ENCODE peak calls at places on chromosomes 16 and 17, in nine cellular contexts. Z is heart right ventricle, X is cardiac muscle cell, R is cardiac fibroblast, S is prostate gland, K is GM12865, L is lower leg skin, I is mammary epithelial cell, M is thoracic aorta. Y is an unnamed sample.

GRCh38 chr17:81295031-81295677 is at the start of gene SLC38A10:
- DNase-seq in Z (peak; percentile 94), X (peak; percentile 94), R (peak; percentile 82), S (peak; percentile 88), K (peak; percentile 92), L (peak; percentile 98), I (peak; percentile 83), M (peak; percentile 76), Y (peak; percentile 65)

GRCh38 chr17:78032166-78032565 is 73.7 kb downstream of the TNRC6C start:
- DNase-seq in Z (no peak), X (no peak), R (peak; percentile 57), S (no peak), K (no peak), L (no peak), I (no peak), M (no peak), Y (no peak)

GRCh38 chr16:50690177-50690576 is 3.2 kb upstream of the NOD2 start:
- DNase-seq in Z (no peak), X (no peak), R (no peak), S (no peak), K (peak; percentile 18), L (no peak), I (no peak), M (no peak), Y (no peak)

GRCh38 chr17:80002690-80003490 is 32.8 kb downstream of the TBC1D16 start:
- DNase-seq in Z (no peak), X (no peak), R (no peak), S (no peak), K (no peak), L (no peak), I (no peak), M (no peak), Y (no peak)

GRCh38 chr17:76138234-76138895 is 2.7 kb downstream of the FOXJ1 start:
- DNase-seq in Z (no peak), X (no peak), R (no peak), S (no peak), K (no peak), L (no peak), I (no peak), M (no peak), Y (no peak)

GRCh38 chr17:27545562-27546229 is 85.3 kb upstream of the LGALS9 start:
- DNase-seq in Z (no peak), X (no peak), R (no peak), S (no peak), K (no peak), L (no peak), I (no peak), M (no peak), Y (no peak)

GRCh38 chr16:51556694-51557327 is 405.7 kb upstream of the SALL1 start:
- DNase-seq in Z (no peak), X (no peak), R (peak; percentile 83), S (no peak), K (no peak), L (no peak), I (peak; percentile 93), M (no peak), Y (no peak)

GRCh38 chr17:50589112-50589712 is 28.7 kb downstream of the CACNA1G start:
- DNase-seq in Z (no peak), X (no peak), R (peak; percentile 25), S (peak; percentile 51), K (no peak), L (no peak), I (peak; percentile 12), M (no peak), Y (no peak)

GRCh38 chr17:31677036-31677435 is 182.0 kb downstream of the COPRS start:
- DNase-seq in Z (no peak), X (no peak), R (no peak), S (no peak), K (no peak), L (no peak), I (no peak), M (no peak), Y (no peak)

GRCh38 chr16:84741351-84741791 is 41.6 kb downstream of the USP10 start:
- DNase-seq in Z (no peak), X (no peak), R (peak; percentile 61), S (no peak), K (no peak), L (no peak), I (no peak), M (no peak), Y (no peak)

GRCh38 chr17:7022791-7023571 is at the start of gene BCL6B:
- DNase-seq in Z (peak; percentile 50), X (no peak), R (no peak), S (no peak), K (no peak), L (no peak), I (no peak), M (no peak), Y (no peak)
- TF ChIP-seq CTCF in Z (no peak), X (no peak), R (no peak), S (no peak), K (no peak), L (no peak), I (no peak), M (no peak), Y (no peak)

DNA sequence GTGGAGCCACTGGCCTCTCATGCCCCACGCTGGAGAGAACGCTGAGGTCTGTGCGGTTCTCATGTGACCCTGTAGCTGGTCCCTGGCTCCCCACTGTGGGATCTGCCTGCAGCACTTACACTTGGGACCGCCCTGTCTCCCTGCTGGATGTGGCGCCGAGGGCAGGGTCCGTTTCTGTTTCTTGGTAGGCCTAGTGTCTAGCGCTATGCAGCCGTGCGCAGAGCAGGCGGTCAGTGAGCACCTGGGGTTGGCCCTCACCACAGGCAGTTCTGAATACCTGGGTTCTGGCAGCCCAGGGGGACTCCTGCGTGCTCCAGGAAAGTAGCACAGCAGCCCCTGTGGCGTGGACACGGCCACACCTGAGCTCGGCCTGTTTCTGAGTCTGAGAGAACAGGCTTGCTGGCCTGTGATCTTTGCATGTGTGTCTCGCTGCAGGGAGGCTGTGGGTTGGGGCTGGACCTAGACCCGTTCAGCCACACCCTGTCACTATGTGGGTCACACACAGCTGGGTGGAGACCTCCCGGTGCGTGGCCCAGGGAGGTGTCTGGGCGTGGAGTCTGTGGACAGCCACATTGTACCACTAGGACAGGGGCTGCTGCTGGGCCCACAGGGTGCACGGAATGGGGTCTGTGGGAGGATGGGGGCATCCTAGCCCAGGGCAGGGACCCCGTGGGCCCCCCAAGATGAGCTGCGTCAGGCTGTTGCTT is 2.8 kb downstream of the CAPN15 start:
- DNase-seq in Z (no peak), X (no peak), R (no peak), S (no peak), K (no peak), L (no peak), I (no peak), M (no peak), Y (no peak)
- H3K4me3 ChIP-seq in Z (no peak overlapping the region), X (no peak overlapping the region), R (no peak overlapping the region), S (no peak overlapping the region), K (no peak overlapping the region), L (no peak overlapping the region), I (no peak overlapping the region), M (no peak overlapping the region), Y (no peak overlapping the region)

GRCh38 chr16:73054732-73055481 is 7.0 kb upstream of the ZFHX3 start:
- DNase-seq in Z (no peak), X (no peak), R (peak; percentile 53), S (no peak), K (peak; percentile 53), L (no peak), I (peak; percentile 60), M (no peak), Y (no peak)

GRCh38 chr16:73052441-73053030 is 4.6 kb upstream of the ZFHX3 start:
- DNase-seq in Z (no peak), X (no peak), R (no peak), S (no peak), K (no peak), L (no peak), I (no peak), M (no peak), Y (no peak)

GRCh38 chr16:73054131-73054496 is 6.2 kb upstream of the ZFHX3 start:
- DNase-seq in Z (no peak), X (no peak), R (peak; percentile 32), S (no peak), K (no peak), L (no peak), I (no peak), M (no peak), Y (no peak)

GRCh38 chr16:73053038-73053378 is 5.1 kb upstream of the ZFHX3 start:
- DNase-seq in Z (no peak), X (no peak), R (no peak), S (no peak), K (no peak), L (no peak), I (no peak), M (no peak), Y (no peak)

DNA sequence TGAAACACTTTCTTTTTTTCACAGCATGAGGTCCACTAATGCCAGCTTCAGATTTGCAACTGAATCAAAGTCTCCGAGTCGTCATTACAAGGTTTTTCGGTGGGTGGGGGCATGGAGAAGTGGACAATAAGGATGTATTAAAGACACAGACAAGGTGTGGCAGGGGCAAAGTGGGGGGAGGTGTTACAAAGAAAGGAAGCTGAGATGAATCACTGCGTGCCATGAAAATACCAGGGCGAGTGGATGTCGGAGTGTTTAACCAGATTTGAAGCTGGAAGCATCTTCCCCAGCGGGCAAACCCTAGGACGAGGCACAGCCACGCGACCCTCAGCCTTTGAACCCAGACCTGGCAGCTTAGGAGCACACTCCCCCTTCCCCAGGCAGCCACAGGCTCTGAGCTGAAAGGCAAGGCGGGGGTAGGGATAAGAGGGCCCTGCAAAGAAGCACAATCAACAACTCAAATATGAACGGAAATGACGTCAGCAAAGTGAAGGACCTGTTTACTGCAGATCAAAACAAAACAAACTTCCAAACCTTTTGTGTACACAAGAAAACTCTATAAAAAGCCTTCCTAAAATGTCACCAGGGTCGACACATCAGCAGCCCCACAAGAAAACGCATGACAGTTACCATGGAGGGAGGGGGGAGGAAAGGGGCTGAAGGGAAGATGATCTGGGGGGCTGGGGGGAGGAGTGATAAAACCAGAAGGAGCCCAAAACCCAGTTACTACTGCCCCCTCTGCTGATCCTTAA is 5.6 kb upstream of the ZFHX3 start:
- DNase-seq in Z (no peak), X (no peak), R (peak; percentile 82), S (no peak), K (no peak), L (no peak), I (peak; percentile 32), M (no peak), Y (no peak)
- TF ChIP-seq CTCF in Z (no peak), X (no peak), R (no peak), S (no peak), K (no peak), L (no peak), I (no peak), M (no peak), Y (no peak)

GRCh38 chr17:35371934-35372333 is 1.5 kb downstream of the SLFN11 start:
- DNase-seq in Z (no peak), X (no peak), R (no peak), S (no peak), K (no peak), L (no peak), I (no peak), M (no peak), Y (no peak)

GRCh38 chr17:35374766-35375344 is 1.4 kb upstream of the SLFN11 start:
- DNase-seq in Z (no peak), X (no peak), R (no peak), S (no peak), K (no peak), L (no peak), I (no peak), M (no peak), Y (no peak)

GRCh38 chr17:35373532-35373983 is at the start of gene SLFN11:
- DNase-seq in Z (peak; percentile 83), X (no peak), R (peak; percentile 95), S (peak; percentile 51), K (peak; percentile 83), L (peak; percentile 98), I (no peak), M (peak; percentile 63), Y (peak; percentile 30)

GRCh38 chr17:35373984-35374765 is 754 bp upstream of the SLFN11 start:
- DNase-seq in Z (peak; percentile 69), X (peak; percentile 17), R (peak; percentile 68), S (peak; percentile 61), K (peak; percentile 44), L (peak; percentile 93), I (peak; percentile 17), M (no peak), Y (no peak)

GRCh38 chr17:35372846-35373531 is 432 bp downstream of the SLFN11 start:
- DNase-seq in Z (peak; percentile 20), X (no peak), R (no peak), S (peak; percentile 14), K (peak; percentile 46), L (no peak), I (no peak), M (no peak), Y (peak; percentile 22)
- H3K4me3 ChIP-seq in Z (peak overlapping the region; percentile 76), X (no peak overlapping the region), R (peak overlapping the region; percentile 86), S (peak overlapping the region; percentile 41), K (peak overlapping the region; percentile 72), L (peak overlapping the region; percentile 50), I (no peak overlapping the region), M (peak overlapping the region; percentile 88), Y (peak overlapping the region; percentile 60)

Y was measured in GM12864.